ENCODE peak calls at places on chromosomes 16 and 17, in nine cellular contexts. K, I, R, M, L, W, Y, C and Z are unnamed samples.

GRCh38 chr16:3087243-3087791 is 11.8 kb downstream of the ZSCAN10 start:
- DNase-seq in K (no peak), I (no peak), R (no peak), M (no peak), L (no peak), W (no peak), Y (peak; percentile 24), C (no peak), Z (peak; percentile 26)

GRCh38 chr16:22671301-22672076 is 142.5 kb upstream of the HS3ST2 start:
- DNase-seq in K (no peak), I (no peak), R (no peak), M (no peak), L (no peak), W (no peak), Y (no peak), C (no peak), Z (no peak)

GRCh38 chr16:28491970-28492474 is at the start of gene CLN3:
- DNase-seq in K (peak; percentile 97), I (peak; percentile 89), R (peak; percentile 66), M (peak; percentile 95), L (peak; percentile 88), W (peak; percentile 77), Y (peak; percentile 91), C (peak; percentile 93), Z (peak; percentile 95)

GRCh38 chr16:73483076-73483791 is 435.3 kb upstream of the ZFHX3 start:
- DNase-seq in K (no peak), I (no peak), R (no peak), M (no peak), L (no peak), W (no peak), Y (no peak), C (no peak), Z (no peak)

GRCh38 chr17:79002796-79003593 is 6.6 kb downstream of the CANT1 start:
- DNase-seq in K (no peak), I (no peak), R (no peak), M (no peak), L (peak; percentile 8), W (no peak), Y (no peak), C (no peak), Z (no peak)

GRCh38 chr17:13560935-13561334 is 40.8 kb downstream of the HS3ST3A1 start:
- DNase-seq in K (no peak), I (no peak), R (no peak), M (no peak), L (no peak), W (no peak), Y (no peak), C (no peak), Z (no peak)

GRCh38 chr17:35189291-35189690 is 4.9 kb downstream of the SLC35G3 start:
- DNase-seq in K (no peak), I (no peak), R (no peak), M (no peak), L (no peak), W (no peak), Y (no peak), C (no peak), Z (no peak)

GRCh38 chr16:88589441-88589840 is 19.2 kb downstream of the ZC3H18 start:
- DNase-seq in K (no peak), I (peak; percentile 23), R (no peak), M (no peak), L (no peak), W (no peak), Y (no peak), C (no peak), Z (no peak)

GRCh38 chr16:81600275-81600674 is 155.7 kb downstream of the CMIP start:
- DNase-seq in K (no peak), I (no peak), R (no peak), M (no peak), L (no peak), W (no peak), Y (peak; percentile 80), C (peak; percentile 85), Z (no peak)

GRCh38 chr17:79035686-79036085 is 11.7 kb downstream of the C1QTNF1 start:
- DNase-seq in K (no peak), I (no peak), R (no peak), M (no peak), L (no peak), W (no peak), Y (no peak), C (no peak), Z (no peak)

GRCh38 chr16:56679813-56680212 is 2.5 kb upstream of the MT1X start:
- DNase-seq in K (no peak), I (no peak), R (no peak), M (no peak), L (no peak), W (no peak), Y (no peak), C (no peak), Z (no peak)

GRCh38 chr16:3170440-3171180 is 17.4 kb upstream of the OR1F1 start:
- DNase-seq in K (no peak), I (no peak), R (no peak), M (no peak), L (no peak), W (no peak), Y (peak; percentile 66), C (no peak), Z (no peak)

GRCh38 chr16:2959206-2959605 is 4.9 kb upstream of the KREMEN2 start:
- DNase-seq in K (no peak), I (no peak), R (no peak), M (no peak), L (no peak), W (no peak), Y (no peak), C (no peak), Z (no peak)

GRCh38 chr17:55652114-55652513 is 70.5 kb downstream of the TMEM100 start:
- DNase-seq in K (no peak), I (no peak), R (no peak), M (no peak), L (no peak), W (no peak), Y (no peak), C (no peak), Z (no peak)

GRCh38 chr16:48479319-48479718 is 94.1 kb upstream of the SIAH1 start:
- DNase-seq in K (no peak), I (no peak), R (no peak), M (no peak), L (no peak), W (no peak), Y (no peak), C (no peak), Z (no peak)

GRCh38 chr17:238071-238963 is 56.9 kb upstream of the DOC2B start:
- DNase-seq in K (no peak), I (no peak), R (no peak), M (no peak), L (no peak), W (no peak), Y (no peak), C (no peak), Z (no peak)

GRCh38 chr16:30997887-30998711 is 12.3 kb downstream of the STX1B start:
- DNase-seq in K (no peak), I (no peak), R (no peak), M (no peak), L (peak; percentile 60), W (no peak), Y (no peak), C (peak; percentile 98), Z (no peak)

GRCh38 chr16:29820271-29820701 is at the start of gene MVP:
- DNase-seq in K (no peak), I (peak; percentile 60), R (no peak), M (no peak), L (peak; percentile 73), W (no peak), Y (no peak), C (peak; percentile 71), Z (peak; percentile 72)

GRCh38 chr17:41595585-41595984 is 8.9 kb upstream of the KRT14 start:
- DNase-seq in K (no peak), I (no peak), R (no peak), M (no peak), L (no peak), W (no peak), Y (no peak), C (no peak), Z (no peak)

GRCh38 chr17:62599964-62600657 is 27.4 kb upstream of the MRC2 start:
- DNase-seq in K (no peak), I (no peak), R (no peak), M (no peak), L (no peak), W (no peak), Y (no peak), C (no peak), Z (no peak)

GRCh38 chr17:62653002-62653830 is 25.7 kb downstream of the MRC2 start:
- DNase-seq in K (peak; percentile 81), I (peak; percentile 57), R (peak; percentile 92), M (no peak), L (peak; percentile 74), W (peak; percentile 75), Y (peak; percentile 45), C (no peak), Z (peak; percentile 50)